ENCODE peak calls at places on chromosome 5, in six cellular contexts. One of them, this sample, is unnamed. For H3K36me3, the result is how much of the 10 kb centered on the place peaks cover.

GRCh38 chr5:180315762-180316212 is 23.9 kb upstream of the MAPK9 start:
- DNase-seq in H1: peak
- DNase-seq in mesendoderm: peak
- DNase-seq in IMR-90: peak
- DNase-seq in mesenchymal stem cell: peak
- DNase-seq in trophoblast cell: peak
- DNase-seq in this sample: peak

GRCh38 chr5:151896041-151896691 is 28.5 kb downstream of the GLRA1 start:
- DNase-seq in trophoblast cell: peak
- DNase-seq in mesenchymal stem cell: peak
- DNase-seq in mesendoderm: peak
- DNase-seq in IMR-90: peak
- DNase-seq in H1: no peak
- DNase-seq in this sample: no peak

GRCh38 chr5:109328626-109329025 is 81.1 kb downstream of the PJA2 start:
- DNase-seq in mesendoderm: peak
- DNase-seq in H1: no peak
- DNase-seq in IMR-90: peak
- DNase-seq in trophoblast cell: no peak
- DNase-seq in mesenchymal stem cell: peak
- DNase-seq in this sample: no peak

GRCh38 chr5:84016090-84016489 is 295.4 kb upstream of the HAPLN1 start:
- DNase-seq in trophoblast cell: no peak
- DNase-seq in H1: no peak
- DNase-seq in mesendoderm: no peak
- DNase-seq in mesenchymal stem cell: peak
- DNase-seq in IMR-90: peak
- DNase-seq in this sample: no peak

GRCh38 chr5:135064235-135064570 is 30.2 kb upstream of the PITX1 start:
- DNase-seq in IMR-90: no peak
- DNase-seq in H1: no peak
- DNase-seq in trophoblast cell: no peak
- DNase-seq in mesendoderm: no peak
- DNase-seq in mesenchymal stem cell: no peak
- DNase-seq in this sample: no peak

GRCh38 chr5:146744358-146744757 is 134.2 kb downstream of the PPP2R2B start:
- DNase-seq in trophoblast cell: peak
- DNase-seq in mesenchymal stem cell: no peak
- DNase-seq in IMR-90: peak
- DNase-seq in mesendoderm: peak
- DNase-seq in H1: no peak
- DNase-seq in this sample: peak

GRCh38 chr5:65172486-65173129 is 309.1 kb downstream of the ADAMTS6 start:
- DNase-seq in H1: no peak
- DNase-seq in trophoblast cell: no peak
- DNase-seq in IMR-90: peak
- DNase-seq in mesenchymal stem cell: no peak
- DNase-seq in mesendoderm: no peak
- DNase-seq in this sample: no peak

GRCh38 chr5:179235416-179236400 is 109.6 kb downstream of the ADAMTS2 start:
- DNase-seq in IMR-90: no peak
- DNase-seq in mesenchymal stem cell: no peak
- DNase-seq in trophoblast cell: no peak
- DNase-seq in mesendoderm: no peak
- DNase-seq in H1: no peak
- DNase-seq in this sample: no peak

GRCh38 chr5:141785135-141785534 is 93.1 kb downstream of the PCDH1 start:
- DNase-seq in H1: no peak
- DNase-seq in mesendoderm: no peak
- DNase-seq in mesenchymal stem cell: no peak
- DNase-seq in trophoblast cell: peak
- DNase-seq in IMR-90: no peak
- DNase-seq in this sample: no peak

GRCh38 chr5:139565411-139566305 is 4.5 kb downstream of the UBE2D2 start:
- DNase-seq in H1: no peak
- DNase-seq in IMR-90: peak
- DNase-seq in mesendoderm: no peak
- DNase-seq in trophoblast cell: no peak
- DNase-seq in mesenchymal stem cell: peak
- DNase-seq in this sample: no peak

GRCh38 chr5:11563822-11564221 is 340.4 kb downstream of the CTNND2 start:
- DNase-seq in trophoblast cell: no peak
- DNase-seq in IMR-90: no peak
- DNase-seq in mesenchymal stem cell: no peak
- DNase-seq in H1: no peak
- DNase-seq in mesendoderm: peak
- DNase-seq in this sample: no peak

GRCh38 chr5:80784451-80784850 is 129.7 kb upstream of the DHFR start:
- DNase-seq in mesendoderm: no peak
- DNase-seq in IMR-90: no peak
- DNase-seq in trophoblast cell: no peak
- DNase-seq in H1: no peak
- DNase-seq in mesenchymal stem cell: no peak
- DNase-seq in this sample: no peak

GRCh38 chr5:115179068-115179958 is 9.6 kb upstream of the TRIM36 start:
- DNase-seq in trophoblast cell: peak
- DNase-seq in mesenchymal stem cell: peak
- DNase-seq in H1: peak
- DNase-seq in IMR-90: no peak
- DNase-seq in mesendoderm: peak
- DNase-seq in this sample: peak

GRCh38 chr5:154466147-154466546 is 11.9 kb downstream of the HAND1 start:
- DNase-seq in IMR-90: no peak
- DNase-seq in mesendoderm: no peak
- DNase-seq in mesenchymal stem cell: no peak
- DNase-seq in H1: no peak
- DNase-seq in trophoblast cell: no peak
- DNase-seq in this sample: no peak

GRCh38 chr5:42491699-42492098 is 68.5 kb downstream of the GHR start:
- DNase-seq in mesendoderm: peak
- DNase-seq in H1: no peak
- DNase-seq in trophoblast cell: peak
- DNase-seq in IMR-90: no peak
- DNase-seq in mesenchymal stem cell: peak
- DNase-seq in this sample: peak

GRCh38 chr5:147530801-147531389 is 21.0 kb upstream of the DPYSL3 start:
- DNase-seq in mesendoderm: no peak
- DNase-seq in mesenchymal stem cell: peak
- DNase-seq in H1: no peak
- DNase-seq in trophoblast cell: peak
- DNase-seq in IMR-90: peak
- DNase-seq in this sample: no peak

GRCh38 chr5:34534237-34535108 is 121.7 kb upstream of the RAI14 start:
- DNase-seq in mesendoderm: no peak
- DNase-seq in trophoblast cell: peak
- DNase-seq in H1: no peak
- DNase-seq in mesenchymal stem cell: peak
- DNase-seq in IMR-90: peak
- DNase-seq in this sample: no peak

GRCh38 chr5:122102825-122103224 is 24.8 kb upstream of the LOX start:
- DNase-seq in IMR-90: peak
- DNase-seq in trophoblast cell: no peak
- DNase-seq in mesenchymal stem cell: peak
- DNase-seq in H1: no peak
- DNase-seq in mesendoderm: no peak
- DNase-seq in this sample: no peak

GRCh38 chr5:16382047-16382446 is 83.6 kb downstream of the ZNF622 start:
- DNase-seq in trophoblast cell: no peak
- DNase-seq in mesenchymal stem cell: no peak
- DNase-seq in IMR-90: no peak
- DNase-seq in mesendoderm: no peak
- DNase-seq in H1: no peak
- DNase-seq in this sample: no peak

GRCh38 chr5:75668988-75669760 is 48.1 kb downstream of the POC5 start:
- DNase-seq in mesenchymal stem cell: no peak
- DNase-seq in IMR-90: peak
- DNase-seq in H1: no peak
- DNase-seq in mesendoderm: peak
- DNase-seq in trophoblast cell: peak
- DNase-seq in this sample: no peak

GRCh38 chr5:113552620-113553019 is 39.1 kb downstream of the YTHDC2 start:
- DNase-seq in mesendoderm: no peak
- DNase-seq in trophoblast cell: no peak
- DNase-seq in IMR-90: no peak
- DNase-seq in H1: no peak
- DNase-seq in mesenchymal stem cell: no peak
- DNase-seq in this sample: no peak

GRCh38 chr5:137461636-137462596 is 37.2 kb downstream of the SPOCK1 start:
- DNase-seq in H1: no peak
- DNase-seq in trophoblast cell: no peak
- DNase-seq in IMR-90: no peak
- DNase-seq in mesenchymal stem cell: no peak
- DNase-seq in mesendoderm: peak
- DNase-seq in this sample: no peak

GRCh38 chr5:115366223-115366622 is 69.8 kb upstream of the CCDC112 start:
- DNase-seq in IMR-90: peak
- DNase-seq in trophoblast cell: peak
- DNase-seq in H1: no peak
- DNase-seq in mesenchymal stem cell: peak
- DNase-seq in mesendoderm: peak
- DNase-seq in this sample: no peak

GRCh38 chr5:171409164-171410136 is 10.0 kb upstream of the FGF18 start:
- DNase-seq in trophoblast cell: no peak
- DNase-seq in mesendoderm: no peak
- DNase-seq in H1: no peak
- DNase-seq in mesenchymal stem cell: no peak
- DNase-seq in IMR-90: no peak
- DNase-seq in this sample: no peak
- H3K36me3 ChIP-seq in trophoblast cell: under half
- H3K36me3 ChIP-seq in mesendoderm: under half
- H3K36me3 ChIP-seq in H1: under half
- H3K36me3 ChIP-seq in mesenchymal stem cell: half or more
- H3K36me3 ChIP-seq in IMR-90: under half
- H3K36me3 ChIP-seq in this sample: under half

GRCh38 chr5:149551227-149552037 is at the start of gene CSNK1A1:
- DNase-seq in trophoblast cell: peak
- DNase-seq in H1: peak
- DNase-seq in mesendoderm: peak
- DNase-seq in IMR-90: peak
- DNase-seq in mesenchymal stem cell: peak
- DNase-seq in this sample: peak
- H2BK120ac ChIP-seq in trophoblast cell: peak
- H2BK120ac ChIP-seq in H1: no peak
- H2BK120ac ChIP-seq in mesendoderm: no peak
- H2BK120ac ChIP-seq in IMR-90: peak
- H2BK120ac ChIP-seq in mesenchymal stem cell: peak
- H2BK120ac ChIP-seq in this sample: peak

DNA sequence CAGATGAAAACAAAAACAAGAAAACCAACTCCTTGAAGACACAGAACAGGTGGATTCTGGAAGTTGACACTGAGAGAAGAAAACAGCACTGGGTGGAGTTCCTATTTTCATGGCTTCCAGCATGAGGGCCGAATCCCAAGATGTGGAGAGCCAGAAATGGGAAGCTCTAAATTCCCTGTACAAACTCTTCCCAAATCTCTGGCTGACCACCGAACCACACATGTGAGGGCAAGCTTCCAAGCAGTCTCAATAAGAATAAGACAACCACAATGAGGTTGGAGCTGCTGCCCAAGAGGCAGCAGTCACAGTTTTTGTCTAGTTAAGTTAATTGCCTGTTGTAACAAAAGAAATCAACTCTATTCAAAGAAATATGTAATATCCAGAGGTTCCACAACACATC is 339.3 kb upstream of the SLC30A5 start:
- DNase-seq in IMR-90: no peak
- DNase-seq in trophoblast cell: no peak
- DNase-seq in mesendoderm: no peak
- DNase-seq in mesenchymal stem cell: no peak
- DNase-seq in H1: no peak
- DNase-seq in this sample: no peak
- H3K36me3 ChIP-seq in IMR-90: under half
- H3K36me3 ChIP-seq in trophoblast cell: under half
- H3K36me3 ChIP-seq in mesendoderm: under half
- H3K36me3 ChIP-seq in mesenchymal stem cell: under half
- H3K36me3 ChIP-seq in H1: under half
- H3K36me3 ChIP-seq in this sample: under half

DNA sequence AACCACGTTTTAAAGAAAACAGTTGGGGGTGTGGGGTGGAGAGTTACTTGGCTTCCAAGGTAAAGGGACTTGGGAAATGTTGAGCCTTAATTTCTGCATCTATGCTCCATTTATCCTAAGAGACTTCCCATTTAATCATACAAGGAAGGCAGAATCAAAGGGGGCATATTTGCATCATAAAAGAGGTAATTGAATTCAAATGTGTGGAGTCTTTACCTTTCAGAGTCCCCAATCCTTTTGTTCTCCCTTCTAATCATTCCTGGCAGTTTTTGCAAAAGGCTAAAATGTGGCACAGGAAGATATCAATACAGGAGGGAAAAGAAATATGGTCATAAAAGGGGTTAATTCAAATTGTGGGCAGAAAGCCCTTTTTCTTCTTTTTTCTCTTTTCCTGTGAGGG is 69.5 kb downstream of the SFXN1 start:
- DNase-seq in H1: peak
- DNase-seq in trophoblast cell: no peak
- DNase-seq in IMR-90: no peak
- DNase-seq in mesendoderm: no peak
- DNase-seq in mesenchymal stem cell: no peak
- DNase-seq in this sample: no peak
- H2BK120ac ChIP-seq in H1: no peak
- H2BK120ac ChIP-seq in trophoblast cell: no peak
- H2BK120ac ChIP-seq in IMR-90: no peak
- H2BK120ac ChIP-seq in mesendoderm: no peak
- H2BK120ac ChIP-seq in mesenchymal stem cell: no peak
- H2BK120ac ChIP-seq in this sample: no peak

DNA sequence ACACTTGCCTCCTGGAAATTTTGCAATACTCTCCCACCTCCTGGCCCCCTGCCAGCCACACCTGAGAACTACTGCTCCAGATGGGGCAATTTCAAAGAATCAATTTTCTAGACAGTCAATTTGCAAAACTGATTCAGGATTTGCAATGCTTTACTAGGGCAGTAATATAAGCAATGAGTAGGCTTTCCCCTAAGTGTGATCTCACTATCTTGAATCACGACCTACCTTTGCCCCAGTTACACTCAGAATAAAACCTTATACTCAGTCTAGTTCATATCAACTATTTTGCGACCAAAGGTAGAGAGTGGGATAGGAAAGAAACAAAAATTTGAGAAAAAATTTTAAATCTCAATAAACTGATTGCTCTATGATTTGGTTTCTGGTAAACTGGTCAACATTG is 54.4 kb downstream of the DROSHA start:
- DNase-seq in trophoblast cell: peak
- DNase-seq in IMR-90: peak
- DNase-seq in mesenchymal stem cell: no peak
- DNase-seq in mesendoderm: no peak
- DNase-seq in H1: no peak
- DNase-seq in this sample: no peak
- H3K36me3 ChIP-seq in trophoblast cell: under half
- H3K36me3 ChIP-seq in IMR-90: under half
- H3K36me3 ChIP-seq in mesenchymal stem cell: half or more
- H3K36me3 ChIP-seq in mesendoderm: under half
- H3K36me3 ChIP-seq in H1: under half
- H3K36me3 ChIP-seq in this sample: half or more

GRCh38 chr5:82287625-82288024 is 9.5 kb upstream of the RPS23 start:
- DNase-seq in mesendoderm: no peak
- DNase-seq in IMR-90: no peak
- DNase-seq in trophoblast cell: no peak
- DNase-seq in H1: no peak
- DNase-seq in mesenchymal stem cell: no peak
- DNase-seq in this sample: no peak
- H2BK120ac ChIP-seq in mesendoderm: no peak
- H2BK120ac ChIP-seq in IMR-90: no peak
- H2BK120ac ChIP-seq in trophoblast cell: no peak
- H2BK120ac ChIP-seq in H1: no peak
- H2BK120ac ChIP-seq in mesenchymal stem cell: no peak
- H2BK120ac ChIP-seq in this sample: no peak

This sample was measured in neuronal stem cell.